ENCODE peak calls at places on chromosomes 13 and 19, in ten cellular contexts. One of them, this sample, is unnamed.

GRCh38 chr19:11426656-11427055 is 7.5 kb upstream of the RGL3 start:
- DNase-seq in lung: no peak
- DNase-seq in foreskin fibroblast: no peak
- DNase-seq in neural progenitor cell: no peak
- DNase-seq in OCI-LY7: no peak
- DNase-seq in tibial artery: no peak
- DNase-seq in brain microvascular endothelial cell: no peak
- DNase-seq in epithelial cell of proximal tubule: no peak
- DNase-seq in body of pancreas: no peak
- DNase-seq in endodermal cell: no peak
- DNase-seq in this sample: no peak

GRCh38 chr13:107450426-107450825 is 764.9 kb downstream of the LIG4 start:
- DNase-seq in tibial artery: no peak
- DNase-seq in endodermal cell: no peak
- DNase-seq in body of pancreas: no peak
- DNase-seq in OCI-LY7: no peak
- DNase-seq in epithelial cell of proximal tubule: no peak
- DNase-seq in foreskin fibroblast: no peak
- DNase-seq in lung: no peak
- DNase-seq in brain microvascular endothelial cell: no peak
- DNase-seq in neural progenitor cell: no peak
- DNase-seq in this sample: no peak

GRCh38 chr13:38702609-38703008 is 15.7 kb downstream of the FREM2 start:
- DNase-seq in endodermal cell: no peak
- DNase-seq in body of pancreas: no peak
- DNase-seq in epithelial cell of proximal tubule: no peak
- DNase-seq in neural progenitor cell: no peak
- DNase-seq in tibial artery: no peak
- DNase-seq in OCI-LY7: no peak
- DNase-seq in brain microvascular endothelial cell: no peak
- DNase-seq in foreskin fibroblast: no peak
- DNase-seq in lung: no peak
- DNase-seq in this sample: no peak

GRCh38 chr13:111944171-111944583 is 122.8 kb upstream of the SOX1 start:
- DNase-seq in lung: no peak
- DNase-seq in brain microvascular endothelial cell: no peak
- DNase-seq in tibial artery: no peak
- DNase-seq in body of pancreas: no peak
- DNase-seq in endodermal cell: no peak
- DNase-seq in epithelial cell of proximal tubule: no peak
- DNase-seq in OCI-LY7: no peak
- DNase-seq in foreskin fibroblast: no peak
- DNase-seq in neural progenitor cell: no peak
- DNase-seq in this sample: no peak

GRCh38 chr13:111873676-111874178 is 193.2 kb upstream of the SOX1 start:
- DNase-seq in brain microvascular endothelial cell: no peak
- DNase-seq in foreskin fibroblast: no peak
- DNase-seq in body of pancreas: no peak
- DNase-seq in OCI-LY7: no peak
- DNase-seq in tibial artery: peak; percentile 39
- DNase-seq in neural progenitor cell: no peak
- DNase-seq in epithelial cell of proximal tubule: no peak
- DNase-seq in endodermal cell: no peak
- DNase-seq in lung: peak; percentile 16
- DNase-seq in this sample: no peak

GRCh38 chr13:99436013-99436412 is 65.3 kb upstream of the TM9SF2 start:
- DNase-seq in OCI-LY7: no peak
- DNase-seq in endodermal cell: no peak
- DNase-seq in neural progenitor cell: no peak
- DNase-seq in epithelial cell of proximal tubule: no peak
- DNase-seq in foreskin fibroblast: no peak
- DNase-seq in body of pancreas: no peak
- DNase-seq in brain microvascular endothelial cell: no peak
- DNase-seq in tibial artery: no peak
- DNase-seq in lung: no peak
- DNase-seq in this sample: no peak

GRCh38 chr13:51666839-51667238 is 82.6 kb downstream of the WDFY2 start:
- DNase-seq in brain microvascular endothelial cell: no peak
- DNase-seq in OCI-LY7: no peak
- DNase-seq in tibial artery: no peak
- DNase-seq in epithelial cell of proximal tubule: no peak
- DNase-seq in body of pancreas: no peak
- DNase-seq in lung: no peak
- DNase-seq in foreskin fibroblast: no peak
- DNase-seq in neural progenitor cell: no peak
- DNase-seq in endodermal cell: no peak
- DNase-seq in this sample: no peak

GRCh38 chr19:14383898-14384669 is 2.8 kb downstream of the ADGRE5 start:
- DNase-seq in lung: peak; percentile 60
- DNase-seq in body of pancreas: no peak
- DNase-seq in neural progenitor cell: no peak
- DNase-seq in foreskin fibroblast: no peak
- DNase-seq in epithelial cell of proximal tubule: no peak
- DNase-seq in brain microvascular endothelial cell: peak; percentile 38
- DNase-seq in tibial artery: peak; percentile 79
- DNase-seq in endodermal cell: no peak
- DNase-seq in OCI-LY7: peak; percentile 47
- DNase-seq in this sample: peak; percentile 89

GRCh38 chr13:51235756-51236564 is 13.8 kb downstream of the FAM124A start:
- DNase-seq in body of pancreas: no peak
- DNase-seq in neural progenitor cell: no peak
- DNase-seq in OCI-LY7: peak; percentile 82
- DNase-seq in epithelial cell of proximal tubule: no peak
- DNase-seq in endodermal cell: peak; percentile 80
- DNase-seq in brain microvascular endothelial cell: no peak
- DNase-seq in lung: no peak
- DNase-seq in tibial artery: no peak
- DNase-seq in foreskin fibroblast: no peak
- DNase-seq in this sample: no peak

GRCh38 chr19:3358392-3358918 is 7.9 kb upstream of the NFIC start:
- DNase-seq in epithelial cell of proximal tubule: no peak
- DNase-seq in brain microvascular endothelial cell: no peak
- DNase-seq in endodermal cell: no peak
- DNase-seq in tibial artery: no peak
- DNase-seq in OCI-LY7: no peak
- DNase-seq in body of pancreas: no peak
- DNase-seq in foreskin fibroblast: no peak
- DNase-seq in neural progenitor cell: peak; percentile 39
- DNase-seq in lung: no peak
- DNase-seq in this sample: no peak

GRCh38 chr19:1929051-1929742 is 11.8 kb upstream of the CSNK1G2 start:
- DNase-seq in foreskin fibroblast: peak; percentile 47
- DNase-seq in brain microvascular endothelial cell: peak; percentile 58
- DNase-seq in OCI-LY7: peak; percentile 89
- DNase-seq in epithelial cell of proximal tubule: no peak
- DNase-seq in neural progenitor cell: peak; percentile 93
- DNase-seq in tibial artery: peak; percentile 83
- DNase-seq in lung: peak; percentile 81
- DNase-seq in endodermal cell: peak; percentile 95
- DNase-seq in body of pancreas: peak; percentile 80
- DNase-seq in this sample: peak; percentile 77

GRCh38 chr19:35693422-35693821 is 10.9 kb upstream of the ZBTB32 start:
- DNase-seq in epithelial cell of proximal tubule: no peak
- DNase-seq in body of pancreas: no peak
- DNase-seq in OCI-LY7: no peak
- DNase-seq in foreskin fibroblast: no peak
- DNase-seq in endodermal cell: no peak
- DNase-seq in brain microvascular endothelial cell: no peak
- DNase-seq in lung: no peak
- DNase-seq in tibial artery: no peak
- DNase-seq in neural progenitor cell: no peak
- DNase-seq in this sample: no peak

GRCh38 chr19:30546332-30546731 is 174.1 kb downstream of the ZNF536 start:
- DNase-seq in tibial artery: no peak
- DNase-seq in endodermal cell: no peak
- DNase-seq in lung: no peak
- DNase-seq in OCI-LY7: no peak
- DNase-seq in body of pancreas: no peak
- DNase-seq in brain microvascular endothelial cell: no peak
- DNase-seq in foreskin fibroblast: no peak
- DNase-seq in epithelial cell of proximal tubule: no peak
- DNase-seq in neural progenitor cell: no peak
- DNase-seq in this sample: no peak

GRCh38 chr13:44230071-44230470 is 143.6 kb upstream of the SERP2 start:
- DNase-seq in tibial artery: no peak
- DNase-seq in epithelial cell of proximal tubule: no peak
- DNase-seq in neural progenitor cell: no peak
- DNase-seq in endodermal cell: no peak
- DNase-seq in foreskin fibroblast: no peak
- DNase-seq in brain microvascular endothelial cell: peak; percentile 35
- DNase-seq in lung: no peak
- DNase-seq in body of pancreas: no peak
- DNase-seq in OCI-LY7: no peak
- DNase-seq in this sample: no peak

GRCh38 chr13:113816925-113817859 is 46.7 kb downstream of the GAS6 start:
- DNase-seq in epithelial cell of proximal tubule: no peak
- DNase-seq in body of pancreas: peak; percentile 90
- DNase-seq in neural progenitor cell: peak; percentile 90
- DNase-seq in lung: peak; percentile 83
- DNase-seq in tibial artery: peak; percentile 98
- DNase-seq in endodermal cell: peak; percentile 95
- DNase-seq in brain microvascular endothelial cell: peak; percentile 72
- DNase-seq in foreskin fibroblast: peak; percentile 91
- DNase-seq in OCI-LY7: peak; percentile 83
- DNase-seq in this sample: peak; percentile 65
- TF ChIP-seq CTCF in epithelial cell of proximal tubule: peak; percentile 88
- TF ChIP-seq CTCF in body of pancreas: peak; percentile 62
- TF ChIP-seq CTCF in neural progenitor cell: peak; percentile 80
- TF ChIP-seq CTCF in lung: peak; percentile 78
- TF ChIP-seq CTCF in tibial artery: peak; percentile 85
- TF ChIP-seq CTCF in endodermal cell: peak; percentile 90
- TF ChIP-seq CTCF in brain microvascular endothelial cell: peak; percentile 91
- TF ChIP-seq CTCF in foreskin fibroblast: peak; percentile 78
- TF ChIP-seq CTCF in OCI-LY7: peak; percentile 70
- TF ChIP-seq CTCF in this sample: peak; percentile 69

DNA sequence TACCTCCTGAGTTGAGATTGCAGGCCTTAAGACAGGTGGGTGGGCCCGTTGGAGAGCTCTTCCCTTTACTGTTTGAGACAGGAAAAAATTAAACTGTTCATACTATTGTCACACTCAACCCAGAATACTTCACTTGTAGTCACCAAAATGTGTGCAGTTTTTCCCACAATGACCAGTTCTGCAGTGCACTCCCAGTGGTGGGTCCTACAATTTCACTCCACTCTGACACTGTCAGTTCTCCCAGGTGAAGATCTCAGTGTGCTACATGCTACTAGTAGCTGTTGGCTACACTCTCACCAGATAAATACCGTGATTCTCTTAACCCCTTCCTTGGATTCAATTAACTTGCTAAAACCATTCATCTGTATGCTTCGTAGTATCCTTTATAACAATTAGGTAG is 2.9 kb downstream of the ZNF665 start:
- DNase-seq in brain microvascular endothelial cell: no peak
- DNase-seq in foreskin fibroblast: no peak
- DNase-seq in endodermal cell: no peak
- DNase-seq in lung: no peak
- DNase-seq in OCI-LY7: no peak
- DNase-seq in neural progenitor cell: no peak
- DNase-seq in body of pancreas: no peak
- DNase-seq in tibial artery: no peak
- DNase-seq in epithelial cell of proximal tubule: no peak
- DNase-seq in this sample: no peak
- TF ChIP-seq CTCF in brain microvascular endothelial cell: no peak
- TF ChIP-seq CTCF in foreskin fibroblast: no peak
- TF ChIP-seq CTCF in endodermal cell: no peak
- TF ChIP-seq CTCF in lung: no peak
- TF ChIP-seq CTCF in OCI-LY7: no peak
- TF ChIP-seq CTCF in neural progenitor cell: no peak
- TF ChIP-seq CTCF in body of pancreas: no peak
- TF ChIP-seq CTCF in tibial artery: no peak
- TF ChIP-seq CTCF in epithelial cell of proximal tubule: no peak
- TF ChIP-seq CTCF in this sample: no peak

DNA sequence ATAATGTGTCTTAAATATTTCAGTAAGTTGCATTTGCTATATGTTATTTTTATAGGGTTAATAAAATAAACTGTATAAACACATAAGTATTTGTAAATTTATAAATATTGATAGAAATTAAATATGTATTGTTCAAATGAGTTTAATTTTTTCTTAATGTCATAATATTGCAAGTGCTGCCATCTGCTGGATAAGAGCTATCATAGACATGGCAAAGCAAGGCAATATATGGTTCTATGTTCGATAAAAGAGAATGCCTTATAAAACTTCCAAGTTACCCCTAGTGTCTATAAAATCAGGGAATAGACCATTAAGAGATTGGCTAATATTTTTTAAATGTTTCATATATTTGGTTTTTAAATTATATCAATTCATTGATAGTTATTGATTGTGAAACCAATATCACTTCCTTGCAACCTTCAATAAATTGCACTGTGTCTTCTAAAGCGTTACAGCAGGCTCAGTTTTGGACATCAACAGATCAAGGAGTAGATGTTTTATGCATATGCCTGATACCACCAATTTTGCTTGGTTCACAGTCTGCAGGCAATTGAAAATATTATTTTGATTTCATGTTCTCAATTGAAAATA is 29.0 kb upstream of the SLITRK6 start:
- DNase-seq in epithelial cell of proximal tubule: no peak
- DNase-seq in OCI-LY7: peak; percentile 50
- DNase-seq in tibial artery: no peak
- DNase-seq in neural progenitor cell: peak; percentile 29
- DNase-seq in foreskin fibroblast: no peak
- DNase-seq in brain microvascular endothelial cell: peak; percentile 6
- DNase-seq in lung: no peak
- DNase-seq in body of pancreas: no peak
- DNase-seq in endodermal cell: no peak
- DNase-seq in this sample: no peak
- TF ChIP-seq CTCF in epithelial cell of proximal tubule: peak; percentile 65
- TF ChIP-seq CTCF in OCI-LY7: peak; percentile 93
- TF ChIP-seq CTCF in tibial artery: peak; percentile 36
- TF ChIP-seq CTCF in neural progenitor cell: peak; percentile 67
- TF ChIP-seq CTCF in foreskin fibroblast: peak; percentile 51
- TF ChIP-seq CTCF in brain microvascular endothelial cell: peak; percentile 61
- TF ChIP-seq CTCF in lung: no peak
- TF ChIP-seq CTCF in body of pancreas: no peak
- TF ChIP-seq CTCF in endodermal cell: peak; percentile 86
- TF ChIP-seq CTCF in this sample: peak; percentile 80

DNA sequence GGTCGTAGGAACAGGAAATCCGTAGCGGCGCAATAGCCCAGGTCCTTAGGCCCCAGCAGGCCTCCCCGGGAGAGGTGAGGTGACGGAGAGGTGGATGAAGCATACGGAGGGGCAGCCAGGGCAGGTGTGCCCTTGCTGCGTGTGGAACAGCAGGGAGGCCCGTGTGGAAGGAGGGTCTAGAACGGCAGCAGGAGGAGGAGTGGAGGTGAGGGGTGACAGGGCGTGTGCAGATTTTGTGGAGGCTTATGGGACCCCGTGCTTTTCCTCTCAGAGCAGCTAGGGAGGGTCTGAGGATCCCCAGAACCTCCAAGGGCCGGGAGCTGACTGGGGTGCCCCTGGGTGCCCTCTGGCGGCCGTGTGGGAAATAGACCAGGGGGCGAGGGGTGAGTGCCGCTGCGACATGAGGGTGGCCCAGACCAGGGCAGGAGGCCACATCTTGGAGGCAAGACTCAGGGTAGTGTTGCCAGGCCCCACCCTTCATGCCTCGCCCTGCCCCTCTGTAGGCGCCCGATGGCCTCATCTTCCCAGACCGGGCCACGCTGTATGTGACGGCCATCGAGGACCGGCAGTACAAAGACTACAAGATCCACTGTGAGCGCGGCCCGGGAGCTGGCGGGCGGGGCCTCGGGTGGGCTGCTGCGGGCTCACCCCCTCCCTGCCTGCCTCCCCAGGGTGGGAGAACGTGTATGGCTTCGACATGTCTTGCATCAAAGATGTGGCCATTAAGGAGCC is 5.0 kb upstream of the ADM5 start:
- DNase-seq in brain microvascular endothelial cell: no peak
- DNase-seq in lung: no peak
- DNase-seq in foreskin fibroblast: no peak
- DNase-seq in endodermal cell: peak; percentile 87
- DNase-seq in neural progenitor cell: peak; percentile 42
- DNase-seq in body of pancreas: no peak
- DNase-seq in OCI-LY7: no peak
- DNase-seq in tibial artery: no peak
- DNase-seq in epithelial cell of proximal tubule: no peak
- DNase-seq in this sample: no peak
- TF ChIP-seq CTCF in brain microvascular endothelial cell: peak; percentile 63
- TF ChIP-seq CTCF in lung: no peak
- TF ChIP-seq CTCF in foreskin fibroblast: peak; percentile 33
- TF ChIP-seq CTCF in endodermal cell: peak; percentile 74
- TF ChIP-seq CTCF in neural progenitor cell: peak; percentile 48
- TF ChIP-seq CTCF in body of pancreas: no peak
- TF ChIP-seq CTCF in OCI-LY7: peak; percentile 71
- TF ChIP-seq CTCF in tibial artery: peak; percentile 12
- TF ChIP-seq CTCF in epithelial cell of proximal tubule: peak; percentile 50
- TF ChIP-seq CTCF in this sample: peak; percentile 48